ENCODE peak calls at places on chromosomes 4 and X, in four cellular contexts. K is HepG2, B is GM12878, Y is K562. G is an unnamed sample.

GRCh38 chrX:7163146-7163677 is 15.3 kb upstream of the PUDP start:
- DNase-seq in K (no peak), Y (no peak), B (no peak), G (no peak)

GRCh38 chrX:71144651-71145050 is at the start of gene NLGN3:
- DNase-seq in Y (no peak), B (no peak), K (no peak), G (no peak)

GRCh38 chrX:41332408-41332987 is 1.5 kb upstream of the DDX3X start:
- DNase-seq in Y (no peak), K (no peak), B (no peak), G (peak)

GRCh38 chr4:41644288-41644914 is 104.1 kb downstream of the PHOX2B start:
- DNase-seq in B (no peak), K (peak), Y (peak), G (no peak)

GRCh38 chr4:54229631-54230478 is 762 bp downstream of the PDGFRA start:
- DNase-seq in K (no peak), B (no peak), Y (no peak), G (no peak)

GRCh38 chrX:39850630-39851152 is 247.1 kb downstream of the BCOR start:
- DNase-seq in B (no peak), Y (peak), K (no peak), G (no peak)

GRCh38 chrX:104112326-104112951 is at the start of gene ZCCHC18:
- DNase-seq in B (no peak), Y (peak), K (peak), G (peak)

GRCh38 chrX:7996414-7996813 is 69.2 kb upstream of the PNPLA4 start:
- DNase-seq in Y (peak), K (peak), B (no peak), G (no peak)

GRCh38 chr4:8534129-8534528 is 46.1 kb upstream of the GPR78 start:
- DNase-seq in Y (no peak), K (no peak), B (peak), G (no peak)

GRCh38 chrX:131830400-131831184 is 192.5 kb upstream of the STK26 start:
- DNase-seq in K (peak), B (peak), Y (peak), G (no peak)

GRCh38 chr4:110198472-110199419 is at the start of gene ELOVL6:
- DNase-seq in Y (peak), B (peak), K (peak), G (peak)

GRCh38 chr4:61202100-61202637 is 2.0 kb downstream of the ADGRL3 start:
- DNase-seq in Y (no peak), K (no peak), B (no peak), G (no peak)

GRCh38 chrX:118974088-118974907 is at the start of gene LONRF3:
- DNase-seq in K (peak), B (no peak), Y (peak), G (peak)

GRCh38 chr4:10656988-10657387 is 27.6 kb downstream of the CLNK start:
- DNase-seq in K (no peak), Y (no peak), B (no peak), G (no peak)

GRCh38 chr4:54716478-54717065 is 58.8 kb downstream of the KIT start:
- DNase-seq in B (no peak), K (no peak), Y (no peak), G (no peak)

GRCh38 chr4:8913858-8914460 is 42.3 kb upstream of the HMX1 start:
- DNase-seq in K (no peak), B (no peak), Y (no peak), G (no peak)

GRCh38 chr4:154626793-154627484 is 14.5 kb upstream of the FGG start:
- DNase-seq in Y (peak), B (no peak), K (peak), G (peak)

DNA sequence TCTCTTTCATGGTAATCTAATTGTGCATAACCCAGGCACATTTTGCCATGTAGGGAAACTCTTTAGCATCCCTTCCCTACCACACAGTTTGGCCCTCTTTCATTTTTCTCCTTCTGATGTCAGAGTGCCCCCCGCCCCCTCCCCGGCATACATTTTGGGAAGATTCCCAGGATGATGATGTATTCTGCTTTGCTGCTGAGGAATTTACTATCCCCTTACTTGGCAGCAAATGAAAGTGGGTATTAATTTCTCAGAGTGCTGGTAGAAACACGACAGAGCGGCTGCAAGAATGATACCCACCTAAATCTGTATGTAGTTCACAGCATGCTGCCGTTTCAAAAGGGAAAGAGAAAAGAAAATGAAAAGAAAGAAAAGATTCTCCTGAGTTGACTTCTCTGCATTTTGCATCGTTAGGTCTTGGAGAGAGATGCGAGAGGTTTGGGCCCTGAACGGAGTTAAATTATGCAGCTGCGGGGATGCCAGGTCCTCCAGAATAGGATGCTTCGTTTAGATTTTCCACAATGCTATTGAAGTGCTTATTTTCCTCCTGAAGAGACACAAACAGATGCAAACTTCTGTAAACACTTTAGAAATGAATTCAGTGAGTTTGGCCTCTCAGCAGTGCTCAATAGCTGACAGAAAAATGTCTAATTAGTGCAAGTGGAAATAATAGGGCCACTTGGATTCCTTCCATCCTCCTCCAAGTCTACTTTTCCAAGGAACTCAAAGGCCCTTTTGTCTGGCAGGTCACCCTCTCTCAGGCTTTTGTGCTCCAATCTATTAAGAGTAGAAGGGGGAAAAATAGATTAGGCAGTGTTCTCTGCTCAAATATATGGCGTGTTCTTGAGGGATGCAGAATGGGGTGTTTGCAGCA is 106.1 kb downstream of the ALPK1 start:
- DNase-seq in K (no peak), Y (no peak), B (no peak), G (no peak)
- TF ChIP-seq CHD4 in K (no peak), Y (no peak), B (no peak), G (no peak)

DNA sequence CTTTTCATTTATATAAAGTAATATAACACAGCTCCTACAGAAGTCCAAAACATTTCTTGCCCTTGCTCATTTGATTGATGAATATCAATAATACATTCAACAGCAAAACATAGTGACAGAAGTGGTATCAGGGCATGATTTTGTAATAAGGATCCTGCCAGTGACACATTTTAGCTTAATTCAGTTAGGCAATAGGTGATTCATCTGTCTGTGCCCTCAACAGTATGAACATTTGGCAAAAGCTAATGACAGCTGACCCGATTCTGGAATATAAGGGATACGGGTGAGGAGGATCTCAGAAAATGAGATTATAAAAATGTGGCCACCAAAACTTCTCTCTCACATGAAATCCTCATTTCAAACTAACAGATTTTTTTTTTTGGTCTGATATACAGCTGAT is 294.0 kb downstream of the CAMK2D start:
- DNase-seq in B (no peak), Y (no peak), K (no peak), G (no peak)
- TF ChIP-seq CHD4 in B (no peak), Y (no peak), K (no peak), G (no peak)

GRCh38 chr4:153223935-153224334 is 19.7 kb downstream of the TRIM2 start:
- DNase-seq in Y (no peak), B (no peak), K (no peak), G (no peak)

GRCh38 chr4:153221783-153222161 is 17.5 kb downstream of the TRIM2 start:
- DNase-seq in Y (no peak), B (no peak), K (no peak), G (no peak)

GRCh38 chr4:153222162-153222789 is 18.0 kb downstream of the TRIM2 start:
- DNase-seq in B (no peak), K (no peak), Y (no peak), G (no peak)

GRCh38 chr4:153223418-153223792 is 19.2 kb downstream of the TRIM2 start:
- DNase-seq in Y (no peak), K (no peak), B (no peak), G (no peak)

DNA sequence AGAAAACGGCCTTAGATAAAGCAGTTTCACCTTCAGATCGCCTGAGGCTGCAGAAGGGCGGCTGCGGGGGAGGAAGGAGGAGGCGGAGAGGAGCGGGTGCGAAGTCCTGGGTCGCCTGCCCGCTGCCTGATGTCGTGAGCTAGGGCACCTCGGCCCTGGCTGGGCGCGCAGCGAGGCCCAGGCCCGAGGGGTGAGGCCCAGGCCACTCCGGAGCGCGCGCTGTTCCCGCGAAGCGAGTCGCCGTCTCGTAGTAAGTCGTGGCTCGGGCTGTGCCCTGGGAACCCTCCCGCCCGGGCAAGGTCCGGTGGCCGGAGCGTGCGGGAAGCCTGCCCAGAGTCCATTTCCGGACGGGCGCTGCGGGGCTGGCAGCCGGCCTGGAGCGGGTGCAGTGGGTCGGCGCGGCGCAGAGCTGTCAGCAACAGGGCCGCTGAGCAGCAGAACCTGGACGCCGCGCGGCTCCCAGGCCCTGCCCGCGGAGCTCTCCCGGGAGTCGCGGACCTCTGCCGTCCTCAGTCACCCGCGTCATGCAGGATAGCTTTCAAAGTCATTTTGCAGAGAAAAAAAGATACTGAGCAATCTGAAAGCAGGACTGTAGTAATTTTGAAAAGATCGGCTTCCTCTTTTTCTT is 18.7 kb downstream of the TRIM2 start:
- DNase-seq in Y (no peak), B (no peak), K (no peak), G (no peak)
- TF ChIP-seq CHD4 in Y (no peak), B (no peak), K (no peak), G (no peak)

DNA sequence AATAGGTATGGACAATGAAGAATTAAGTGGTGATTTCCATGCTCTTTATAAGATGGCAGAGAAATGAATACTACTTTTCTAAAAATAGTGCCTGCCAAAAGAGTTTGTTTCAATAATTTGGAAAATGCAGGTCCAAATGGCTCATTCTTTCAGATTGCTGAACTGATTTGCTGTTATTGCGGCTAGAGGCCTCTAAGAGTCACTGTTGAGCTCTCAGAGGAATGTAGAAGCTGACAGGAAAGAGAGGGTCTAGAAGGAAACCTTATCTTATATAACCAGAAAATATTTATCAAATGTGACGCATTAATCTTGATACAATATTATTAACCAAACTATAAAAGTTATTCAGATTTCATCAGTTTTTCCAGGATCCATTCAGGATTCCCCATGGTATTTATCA is 65.7 kb upstream of the PAGE1 start:
- DNase-seq in B (no peak), Y (peak), K (peak), G (peak)
- TF ChIP-seq CHD4 in B (no peak), Y (no peak), K (no peak), G (no peak)

GRCh38 chr4:69823481-69824186 is 36.3 kb downstream of the SULT1E1 start:
- DNase-seq in B (no peak), K (peak), Y (no peak), G (no peak)
- TF ChIP-seq CHD4 in B (no peak), K (peak), Y (no peak), G (no peak)

GRCh38 chr4:3252831-3253641 is 4.1 kb downstream of the MSANTD1 start:
- DNase-seq in Y (no peak), B (no peak), K (no peak), G (no peak)
- TF ChIP-seq CHD4 in Y (no peak), B (no peak), K (no peak), G (no peak)

GRCh38 chr4:39978378-39978775 is 666 bp upstream of the PDS5A start:
- DNase-seq in B (no peak), Y (no peak), K (no peak), G (no peak)

GRCh38 chr4:39976141-39976944 is 1.4 kb downstream of the PDS5A start:
- DNase-seq in Y (peak), B (no peak), K (peak), G (peak)

GRCh38 chr4:39977489-39978377 is at the start of gene PDS5A:
- DNase-seq in B (peak), Y (peak), K (peak), G (peak)

GRCh38 chr4:39976945-39977488 is 694 bp downstream of the PDS5A start:
- DNase-seq in K (no peak), Y (no peak), B (no peak), G (no peak)

GRCh38 chr4:39975488-39976089 is 2.1 kb downstream of the PDS5A start:
- DNase-seq in B (no peak), Y (no peak), K (no peak), G (no peak)
- TF ChIP-seq CHD4 in B (no peak), Y (no peak), K (no peak), G (no peak)

G was measured in A549.